ENCODE peak calls at places on chromosome 12, in seven cellular contexts. K is SK-N-SH, J is IMR-90, S is fibroblast of pulmonary artery, D is kidney epithelial cell, W is breast epithelium, I is fibroblast of the aortic adventitia. L is an unnamed sample.

GRCh38 chr12:43969882-43970281 is 134.0 kb downstream of the TMEM117 start:
- DNase-seq in K (no peak), J (peak), S (peak), D (no peak), W (no peak), I (peak), L (peak)

GRCh38 chr12:51788876-51789275 is 59.6 kb downstream of the FIGNL2 start:
- DNase-seq in K (no peak), J (peak), S (peak), D (peak), W (no peak), I (peak), L (peak)

GRCh38 chr12:119461815-119462214 is 127.3 kb downstream of the CCDC60 start:
- DNase-seq in K (no peak), J (no peak), S (no peak), D (no peak), W (no peak), I (no peak), L (no peak)

GRCh38 chr12:5807090-5807414 is 138.0 kb downstream of the ANO2 start:
- DNase-seq in K (no peak), J (peak), S (no peak), D (peak), W (no peak), I (no peak), L (no peak)

GRCh38 chr12:1083888-1084262 is 92.9 kb downstream of the ERC1 start:
- DNase-seq in K (peak), J (peak), S (peak), D (no peak), W (no peak), I (peak), L (peak)

GRCh38 chr12:48765753-48766162 is 23.1 kb downstream of the ADCY6 start:
- DNase-seq in K (no peak), J (peak), S (peak), D (no peak), W (no peak), I (no peak), L (peak)

GRCh38 chr12:132506730-132507538 is 17.0 kb downstream of the FBRSL1 start:
- DNase-seq in K (peak), J (peak), S (peak), D (no peak), W (peak), I (peak), L (peak)

GRCh38 chr12:77572371-77572770 is 258.3 kb upstream of the NAV3 start:
- DNase-seq in K (no peak), J (no peak), S (no peak), D (no peak), W (no peak), I (no peak), L (peak)

GRCh38 chr12:109462868-109463692 is 14.0 kb downstream of the KCTD10 start:
- DNase-seq in K (peak), J (peak), S (peak), D (peak), W (peak), I (peak), L (peak)

GRCh38 chr12:49750027-49750977 is 8.9 kb downstream of the TMBIM6 start:
- DNase-seq in K (no peak), J (peak), S (peak), D (peak), W (no peak), I (peak), L (peak)

GRCh38 chr12:123263196-123263817 is 8.3 kb downstream of the CDK2AP1 start:
- DNase-seq in K (no peak), J (no peak), S (no peak), D (no peak), W (no peak), I (no peak), L (no peak)

GRCh38 chr12:30578426-30578825 is 117.2 kb downstream of the IPO8 start:
- DNase-seq in K (no peak), J (no peak), S (no peak), D (no peak), W (no peak), I (no peak), L (no peak)

GRCh38 chr12:113262710-113263109 is 41.4 kb downstream of the TPCN1 start:
- DNase-seq in K (no peak), J (no peak), S (peak), D (no peak), W (no peak), I (no peak), L (peak)

GRCh38 chr12:84069699-84070098 is 842.9 kb downstream of the SLC6A15 start:
- DNase-seq in K (no peak), J (peak), S (no peak), D (no peak), W (no peak), I (peak), L (peak)

GRCh38 chr12:24133385-24133784 is 183.9 kb upstream of the SOX5 start:
- DNase-seq in K (no peak), J (no peak), S (no peak), D (no peak), W (no peak), I (no peak), L (no peak)

GRCh38 chr12:57235012-57235727 is 5.7 kb downstream of the SHMT2 start:
- DNase-seq in K (peak), J (peak), S (peak), D (no peak), W (no peak), I (peak), L (no peak)

GRCh38 chr12:96399081-96399918 is 939 bp downstream of the CDK17 start:
- DNase-seq in K (peak), J (peak), S (peak), D (no peak), W (peak), I (peak), L (peak)

GRCh38 chr12:61037792-61038191 is 1222.4 kb upstream of the USP15 start:
- DNase-seq in K (no peak), J (no peak), S (no peak), D (no peak), W (no peak), I (no peak), L (no peak)

GRCh38 chr12:18461738-18462137 is 200.4 kb downstream of the PIK3C2G start:
- DNase-seq in K (no peak), J (no peak), S (peak), D (no peak), W (no peak), I (peak), L (peak)

GRCh38 chr12:100375023-100375737 is 18.3 kb downstream of the SLC17A8 start:
- DNase-seq in K (no peak), J (peak), S (peak), D (no peak), W (no peak), I (peak), L (peak)

GRCh38 chr12:2395352-2395977 is 342.7 kb downstream of the CACNA1C start:
- DNase-seq in K (peak), J (peak), S (peak), D (no peak), W (no peak), I (peak), L (peak)

GRCh38 chr12:83476006-83476405 is 789.3 kb downstream of the TMTC2 start:
- DNase-seq in K (no peak), J (no peak), S (no peak), D (no peak), W (no peak), I (no peak), L (no peak)

GRCh38 chr12:26648584-26648983 is 184.4 kb downstream of the ITPR2 start:
- DNase-seq in K (no peak), J (peak), S (peak), D (no peak), W (no peak), I (peak), L (peak)

GRCh38 chr12:94557896-94558295 is 92.5 kb downstream of the TMCC3 start:
- DNase-seq in K (no peak), J (no peak), S (no peak), D (no peak), W (no peak), I (no peak), L (no peak)

GRCh38 chr12:119868992-119869391 is 8.1 kb downstream of the CIT start:
- DNase-seq in K (no peak), J (peak), S (peak), D (no peak), W (no peak), I (peak), L (peak)

GRCh38 chr12:117120787-117121186 is 21.6 kb upstream of the TESC start:
- DNase-seq in K (no peak), J (no peak), S (no peak), D (no peak), W (no peak), I (no peak), L (no peak)

GRCh38 chr12:119938049-119938667 is 50.9 kb upstream of the BICDL1 start:
- DNase-seq in K (peak), J (peak), S (peak), D (no peak), W (no peak), I (peak), L (peak)

GRCh38 chr12:105474672-105475071 is 144.2 kb downstream of the C12orf75 start:
- DNase-seq in K (no peak), J (peak), S (no peak), D (no peak), W (no peak), I (no peak), L (peak)

GRCh38 chr12:59911516-59911915 is 315.7 kb downstream of the SLC16A7 start:
- DNase-seq in K (no peak), J (no peak), S (no peak), D (no peak), W (no peak), I (no peak), L (no peak)

GRCh38 chr12:110354172-110354780 is 49.2 kb downstream of the ANAPC7 start:
- DNase-seq in K (no peak), J (peak), S (peak), D (no peak), W (no peak), I (peak), L (no peak)

GRCh38 chr12:113184098-113184899 is 979 bp downstream of the DDX54 start:
- DNase-seq in K (no peak), J (no peak), S (no peak), D (no peak), W (no peak), I (no peak), L (no peak)

GRCh38 chr12:34395056-34396005 is 373.0 kb downstream of the ALG10 start:
- DNase-seq in K (peak), J (no peak), S (no peak), D (no peak), W (peak), I (no peak), L (no peak)

GRCh38 chr12:128654462-128654861 is 169.3 kb downstream of the SLC15A4 start:
- DNase-seq in K (no peak), J (no peak), S (no peak), D (no peak), W (no peak), I (no peak), L (no peak)

GRCh38 chr12:6554168-6554989 is 1.5 kb downstream of the IFFO1 start:
- DNase-seq in K (peak), J (peak), S (peak), D (no peak), W (no peak), I (peak), L (peak)

GRCh38 chr12:30063435-30063945 is 279.7 kb upstream of the TMTC1 start:
- DNase-seq in K (no peak), J (no peak), S (no peak), D (no peak), W (no peak), I (no peak), L (no peak)

GRCh38 chr12:80509781-80510556 is 65.9 kb downstream of the PTPRQ start:
- DNase-seq in K (peak), J (peak), S (peak), D (no peak), W (no peak), I (peak), L (peak)

GRCh38 chr12:124527861-124528561 is 39.4 kb downstream of the NCOR2 start:
- DNase-seq in K (no peak), J (no peak), S (no peak), D (no peak), W (no peak), I (no peak), L (peak)
- TF ChIP-seq CTCF in K (no peak), J (no peak), S (no peak), D (no peak), W (no peak), I (no peak), L (no peak)

GRCh38 chr12:76206039-76206676 is 121.7 kb upstream of the NAP1L1 start:
- DNase-seq in K (no peak), J (no peak), S (no peak), D (no peak), W (no peak), I (no peak), L (no peak)
- H3K4me3 ChIP-seq in K (no peak), J (no peak), S (no peak), D (no peak), W (no peak), I (no peak), L (no peak)

DNA sequence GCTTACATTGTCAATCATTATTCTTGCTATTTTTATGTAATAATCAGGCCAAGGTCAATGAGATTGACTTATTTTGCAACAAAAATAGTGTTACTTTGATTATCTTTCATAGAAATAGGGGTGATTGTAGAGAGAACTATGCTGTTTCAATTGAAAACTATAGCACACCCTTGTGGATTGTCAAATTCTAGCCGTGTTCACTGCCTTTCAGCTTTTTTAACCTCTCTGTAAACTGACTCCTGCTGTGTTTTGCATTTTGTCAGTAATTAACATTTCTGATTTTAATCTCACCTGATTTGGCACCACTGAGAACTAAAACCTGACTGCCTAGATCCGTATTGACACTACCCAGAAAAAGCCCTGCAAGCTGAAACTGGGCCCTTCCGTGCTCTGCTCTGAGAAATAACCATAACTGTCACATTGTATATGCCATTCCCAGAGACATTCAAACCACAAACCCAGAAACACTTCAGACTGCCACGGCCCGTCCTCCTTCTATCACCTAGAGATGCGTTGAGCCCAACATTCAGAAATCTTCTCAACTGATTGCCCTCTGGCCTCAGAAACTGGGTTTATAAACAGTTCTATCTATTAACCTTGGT is 26.6 kb upstream of the ETV6 start:
- DNase-seq in K (no peak), J (no peak), S (no peak), D (no peak), W (no peak), I (no peak), L (no peak)
- TF ChIP-seq CTCF in K (peak), J (peak), S (peak), D (peak), W (no peak), I (no peak), L (peak)

GRCh38 chr12:64672925-64673409 is 62.7 kb downstream of the RASSF3 start:
- DNase-seq in K (peak), J (peak), S (peak), D (no peak), W (no peak), I (peak), L (peak)
- H3K4me3 ChIP-seq in K (no peak), J (no peak), S (no peak), D (no peak), W (no peak), I (no peak), L (no peak)

GRCh38 chr12:87935216-87935615 is 94.0 kb downstream of the C12orf50 start:
- DNase-seq in K (no peak), J (no peak), S (peak), D (no peak), W (no peak), I (no peak), L (no peak)

GRCh38 chr12:87943666-87944065 is 85.5 kb downstream of the C12orf50 start:
- DNase-seq in K (no peak), J (no peak), S (no peak), D (no peak), W (no peak), I (no peak), L (no peak)

DNA sequence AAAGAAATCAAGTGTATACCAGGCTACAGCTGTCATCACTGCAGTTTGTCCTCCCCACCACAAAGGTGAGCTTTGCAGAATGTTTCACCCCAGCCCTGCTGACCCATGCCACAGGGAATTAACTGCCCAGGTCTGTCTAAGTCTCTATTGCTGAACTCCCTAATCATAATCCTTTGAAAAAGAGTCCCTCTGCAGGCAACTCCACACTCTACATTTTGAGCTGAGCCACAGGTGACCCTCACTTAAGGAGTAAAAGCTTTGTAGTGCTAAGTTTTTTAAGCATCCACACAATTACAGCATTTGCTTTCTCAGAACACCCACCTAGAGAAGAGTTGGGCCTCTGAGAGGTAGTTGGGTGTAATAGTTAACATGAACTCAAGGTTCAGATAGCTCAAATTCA is 90.0 kb downstream of the C12orf50 start:
- DNase-seq in K (no peak), J (no peak), S (no peak), D (no peak), W (no peak), I (no peak), L (no peak)
- TF ChIP-seq CTCF in K (no peak), J (no peak), S (no peak), D (no peak), W (no peak), I (no peak), L (no peak)

L was measured in fibroblast of mammary gland.